ENCODE peak calls at places on chromosomes 11 and 22, in ten cellular contexts. One of them, this sample, is unnamed.

GRCh38 chr11:128260398-128260797 is 327.0 kb downstream of the ETS1 start:
- DNase-seq in endothelial cell of umbilical vein: no peak
- DNase-seq in uterus: no peak
- DNase-seq in A549: no peak
- DNase-seq in right atrium auricular region: no peak
- DNase-seq in mammary epithelial cell: no peak
- DNase-seq in CD4-positive, alpha-beta memory T cell: no peak
- DNase-seq in naive thymus-derived CD4-positive, alpha-beta T cell: no peak
- DNase-seq in keratinocyte: no peak
- DNase-seq in GM23338: no peak
- DNase-seq in this sample: no peak

GRCh38 chr22:36328635-36329216 is 59.0 kb downstream of the MYH9 start:
- DNase-seq in endothelial cell of umbilical vein: peak; percentile 84
- DNase-seq in uterus: peak; percentile 88
- DNase-seq in A549: peak; percentile 14
- DNase-seq in right atrium auricular region: peak; percentile 91
- DNase-seq in mammary epithelial cell: peak; percentile 89
- DNase-seq in CD4-positive, alpha-beta memory T cell: no peak
- DNase-seq in naive thymus-derived CD4-positive, alpha-beta T cell: no peak
- DNase-seq in keratinocyte: peak; percentile 84
- DNase-seq in GM23338: no peak
- DNase-seq in this sample: peak; percentile 83

GRCh38 chr11:118313242-118313641 is 8.7 kb downstream of the CD3E start:
- DNase-seq in endothelial cell of umbilical vein: no peak
- DNase-seq in uterus: no peak
- DNase-seq in A549: no peak
- DNase-seq in right atrium auricular region: no peak
- DNase-seq in mammary epithelial cell: no peak
- DNase-seq in CD4-positive, alpha-beta memory T cell: no peak
- DNase-seq in naive thymus-derived CD4-positive, alpha-beta T cell: no peak
- DNase-seq in keratinocyte: no peak
- DNase-seq in GM23338: no peak
- DNase-seq in this sample: no peak

GRCh38 chr11:45024357-45024756 is 73.7 kb upstream of the TP53I11 start:
- DNase-seq in endothelial cell of umbilical vein: no peak
- DNase-seq in uterus: no peak
- DNase-seq in A549: no peak
- DNase-seq in right atrium auricular region: peak; percentile 40
- DNase-seq in mammary epithelial cell: no peak
- DNase-seq in CD4-positive, alpha-beta memory T cell: no peak
- DNase-seq in naive thymus-derived CD4-positive, alpha-beta T cell: no peak
- DNase-seq in keratinocyte: no peak
- DNase-seq in GM23338: no peak
- DNase-seq in this sample: no peak

GRCh38 chr11:2539761-2540520 is 95.1 kb downstream of the KCNQ1 start:
- DNase-seq in endothelial cell of umbilical vein: no peak
- DNase-seq in uterus: no peak
- DNase-seq in A549: no peak
- DNase-seq in right atrium auricular region: no peak
- DNase-seq in mammary epithelial cell: no peak
- DNase-seq in CD4-positive, alpha-beta memory T cell: no peak
- DNase-seq in naive thymus-derived CD4-positive, alpha-beta T cell: no peak
- DNase-seq in keratinocyte: no peak
- DNase-seq in GM23338: no peak
- DNase-seq in this sample: peak; percentile 13

GRCh38 chr11:130522284-130522961 is 74.0 kb downstream of the ADAMTS15 start:
- DNase-seq in endothelial cell of umbilical vein: peak; percentile 83
- DNase-seq in uterus: peak; percentile 95
- DNase-seq in A549: peak; percentile 79
- DNase-seq in right atrium auricular region: peak; percentile 96
- DNase-seq in mammary epithelial cell: peak; percentile 44
- DNase-seq in CD4-positive, alpha-beta memory T cell: no peak
- DNase-seq in naive thymus-derived CD4-positive, alpha-beta T cell: no peak
- DNase-seq in keratinocyte: peak; percentile 35
- DNase-seq in GM23338: peak; percentile 65
- DNase-seq in this sample: peak; percentile 93

GRCh38 chr11:69949327-69949726 is 128.8 kb upstream of the ANO1 start:
- DNase-seq in endothelial cell of umbilical vein: peak; percentile 68
- DNase-seq in uterus: no peak
- DNase-seq in A549: peak; percentile 97
- DNase-seq in right atrium auricular region: peak; percentile 76
- DNase-seq in mammary epithelial cell: peak; percentile 98
- DNase-seq in CD4-positive, alpha-beta memory T cell: no peak
- DNase-seq in naive thymus-derived CD4-positive, alpha-beta T cell: no peak
- DNase-seq in keratinocyte: peak; percentile 91
- DNase-seq in GM23338: no peak
- DNase-seq in this sample: no peak

GRCh38 chr22:50298937-50299656 is 8.3 kb downstream of the PLXNB2 start:
- DNase-seq in endothelial cell of umbilical vein: no peak
- DNase-seq in uterus: no peak
- DNase-seq in A549: no peak
- DNase-seq in right atrium auricular region: no peak
- DNase-seq in mammary epithelial cell: no peak
- DNase-seq in CD4-positive, alpha-beta memory T cell: no peak
- DNase-seq in naive thymus-derived CD4-positive, alpha-beta T cell: no peak
- DNase-seq in keratinocyte: no peak
- DNase-seq in GM23338: peak; percentile 60
- DNase-seq in this sample: no peak

GRCh38 chr11:17164361-17165246 is 43.2 kb downstream of the PIK3C2A start:
- DNase-seq in endothelial cell of umbilical vein: peak; percentile 31
- DNase-seq in uterus: peak; percentile 40
- DNase-seq in A549: no peak
- DNase-seq in right atrium auricular region: no peak
- DNase-seq in mammary epithelial cell: peak; percentile 3
- DNase-seq in CD4-positive, alpha-beta memory T cell: no peak
- DNase-seq in naive thymus-derived CD4-positive, alpha-beta T cell: no peak
- DNase-seq in keratinocyte: no peak
- DNase-seq in GM23338: no peak
- DNase-seq in this sample: no peak

GRCh38 chr11:119055901-119056300 is 1.1 kb downstream of the HYOU1 start:
- DNase-seq in endothelial cell of umbilical vein: peak; percentile 49
- DNase-seq in uterus: no peak
- DNase-seq in A549: peak; percentile 57
- DNase-seq in right atrium auricular region: no peak
- DNase-seq in mammary epithelial cell: peak; percentile 39
- DNase-seq in CD4-positive, alpha-beta memory T cell: no peak
- DNase-seq in naive thymus-derived CD4-positive, alpha-beta T cell: no peak
- DNase-seq in keratinocyte: no peak
- DNase-seq in GM23338: peak; percentile 22
- DNase-seq in this sample: no peak

GRCh38 chr11:78922886-78923625 is 348.4 kb upstream of the NARS2 start:
- DNase-seq in endothelial cell of umbilical vein: no peak
- DNase-seq in uterus: no peak
- DNase-seq in A549: no peak
- DNase-seq in right atrium auricular region: no peak
- DNase-seq in mammary epithelial cell: no peak
- DNase-seq in CD4-positive, alpha-beta memory T cell: no peak
- DNase-seq in naive thymus-derived CD4-positive, alpha-beta T cell: no peak
- DNase-seq in keratinocyte: no peak
- DNase-seq in GM23338: no peak
- DNase-seq in this sample: no peak

GRCh38 chr11:64248578-64248977 is 1.8 kb upstream of the PPP1R14B start:
- DNase-seq in endothelial cell of umbilical vein: no peak
- DNase-seq in uterus: no peak
- DNase-seq in A549: no peak
- DNase-seq in right atrium auricular region: no peak
- DNase-seq in mammary epithelial cell: no peak
- DNase-seq in CD4-positive, alpha-beta memory T cell: no peak
- DNase-seq in naive thymus-derived CD4-positive, alpha-beta T cell: no peak
- DNase-seq in keratinocyte: no peak
- DNase-seq in GM23338: peak; percentile 68
- DNase-seq in this sample: no peak

GRCh38 chr11:64250875-64251721 is at the start of gene PLCB3:
- DNase-seq in endothelial cell of umbilical vein: peak; percentile 40
- DNase-seq in uterus: no peak
- DNase-seq in A549: no peak
- DNase-seq in right atrium auricular region: no peak
- DNase-seq in mammary epithelial cell: peak; percentile 19
- DNase-seq in CD4-positive, alpha-beta memory T cell: peak; percentile 53
- DNase-seq in naive thymus-derived CD4-positive, alpha-beta T cell: peak; percentile 71
- DNase-seq in keratinocyte: no peak
- DNase-seq in GM23338: peak; percentile 83
- DNase-seq in this sample: peak; percentile 65

GRCh38 chr11:64250406-64250874 is 890 bp upstream of the PLCB3 start:
- DNase-seq in endothelial cell of umbilical vein: no peak
- DNase-seq in uterus: no peak
- DNase-seq in A549: no peak
- DNase-seq in right atrium auricular region: no peak
- DNase-seq in mammary epithelial cell: no peak
- DNase-seq in CD4-positive, alpha-beta memory T cell: no peak
- DNase-seq in naive thymus-derived CD4-positive, alpha-beta T cell: no peak
- DNase-seq in keratinocyte: no peak
- DNase-seq in GM23338: peak; percentile 42
- DNase-seq in this sample: no peak

GRCh38 chr11:64249038-64249437 is 2.3 kb upstream of the PLCB3 start:
- DNase-seq in endothelial cell of umbilical vein: no peak
- DNase-seq in uterus: no peak
- DNase-seq in A549: no peak
- DNase-seq in right atrium auricular region: no peak
- DNase-seq in mammary epithelial cell: no peak
- DNase-seq in CD4-positive, alpha-beta memory T cell: no peak
- DNase-seq in naive thymus-derived CD4-positive, alpha-beta T cell: no peak
- DNase-seq in keratinocyte: no peak
- DNase-seq in GM23338: no peak
- DNase-seq in this sample: no peak

DNA sequence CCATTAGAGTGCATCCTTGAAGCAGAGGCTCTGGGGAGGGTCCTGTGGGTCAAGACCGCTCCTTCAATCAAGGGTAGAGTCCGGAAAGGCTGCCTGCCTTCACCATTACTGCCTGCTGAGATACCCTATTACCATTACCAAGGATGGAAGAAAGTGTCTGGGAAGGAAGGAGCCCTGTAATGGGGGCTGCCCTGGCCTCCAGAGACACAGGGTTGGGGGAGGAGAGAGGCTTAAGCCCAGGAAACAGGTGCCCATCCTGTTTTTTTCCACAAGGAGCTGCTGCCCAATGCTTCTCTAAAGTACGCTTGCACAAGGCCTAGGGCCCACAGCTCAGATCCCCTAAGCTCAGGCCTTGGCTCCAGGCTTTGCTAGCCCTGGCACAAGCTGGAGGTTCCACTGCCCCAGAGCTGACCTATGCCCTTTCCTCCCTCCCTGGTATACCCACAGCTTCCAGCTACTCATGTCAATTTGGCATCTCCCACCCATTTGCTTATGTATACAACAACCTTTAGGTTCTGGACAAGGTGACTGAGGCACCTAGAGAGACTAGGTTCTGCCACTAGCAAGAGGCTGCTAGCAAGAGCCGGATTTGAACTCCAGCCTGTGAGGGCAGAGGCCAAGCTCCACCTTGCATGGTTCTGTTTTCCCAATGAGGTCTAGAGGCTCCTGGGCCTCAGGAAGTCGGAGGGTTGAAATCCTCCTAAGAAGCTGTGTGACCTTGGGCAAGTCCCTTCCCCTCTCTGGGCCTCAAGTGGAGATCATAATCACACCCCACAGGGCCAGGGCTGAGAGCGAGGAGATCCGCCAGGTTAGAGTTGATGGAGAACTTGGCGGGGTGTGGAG is 1.5 kb upstream of the PLCB3 start:
- DNase-seq in endothelial cell of umbilical vein: no peak
- DNase-seq in uterus: no peak
- DNase-seq in A549: no peak
- DNase-seq in right atrium auricular region: no peak
- DNase-seq in mammary epithelial cell: no peak
- DNase-seq in CD4-positive, alpha-beta memory T cell: no peak
- DNase-seq in naive thymus-derived CD4-positive, alpha-beta T cell: no peak
- DNase-seq in keratinocyte: no peak
- DNase-seq in GM23338: peak; percentile 78
- DNase-seq in this sample: no peak
- H3K4me1 ChIP-seq in endothelial cell of umbilical vein: peaks cover 33% of the 10 kb centered on the region
- H3K4me1 ChIP-seq in uterus: no peaks in the 10 kb centered on the region
- H3K4me1 ChIP-seq in A549: peaks cover 32% of the 10 kb centered on the region
- H3K4me1 ChIP-seq in right atrium auricular region: peaks cover 59% of the 10 kb centered on the region
- H3K4me1 ChIP-seq in mammary epithelial cell: peaks cover 32% of the 10 kb centered on the region
- H3K4me1 ChIP-seq in CD4-positive, alpha-beta memory T cell: peaks cover 54% of the 10 kb centered on the region
- H3K4me1 ChIP-seq in naive thymus-derived CD4-positive, alpha-beta T cell: peaks cover 25% of the 10 kb centered on the region
- H3K4me1 ChIP-seq in keratinocyte: peaks cover 26% of the 10 kb centered on the region
- H3K4me1 ChIP-seq in GM23338: peaks cover 32% of the 10 kb centered on the region
- H3K4me1 ChIP-seq in this sample: peaks cover 20% of the 10 kb centered on the region

GRCh38 chr22:26650722-26651421 is 6.5 kb upstream of the MIAT start:
- DNase-seq in endothelial cell of umbilical vein: no peak
- DNase-seq in uterus: no peak
- DNase-seq in A549: no peak
- DNase-seq in right atrium auricular region: no peak
- DNase-seq in mammary epithelial cell: no peak
- DNase-seq in CD4-positive, alpha-beta memory T cell: no peak
- DNase-seq in naive thymus-derived CD4-positive, alpha-beta T cell: no peak
- DNase-seq in keratinocyte: no peak
- DNase-seq in GM23338: no peak
- DNase-seq in this sample: no peak
- H3K27ac ChIP-seq in endothelial cell of umbilical vein: no peak overlapping the region
- H3K27ac ChIP-seq in uterus: no peak overlapping the region
- H3K27ac ChIP-seq in A549: no peak overlapping the region
- H3K27ac ChIP-seq in right atrium auricular region: no peak overlapping the region
- H3K27ac ChIP-seq in mammary epithelial cell: no peak overlapping the region
- H3K27ac ChIP-seq in CD4-positive, alpha-beta memory T cell: no peak overlapping the region
- H3K27ac ChIP-seq in naive thymus-derived CD4-positive, alpha-beta T cell: no peak overlapping the region
- H3K27ac ChIP-seq in keratinocyte: no peak overlapping the region
- H3K27ac ChIP-seq in GM23338: no peak overlapping the region
- H3K27ac ChIP-seq in this sample: no peak overlapping the region

GRCh38 chr22:39534591-39535301 is 2.2 kb upstream of the RPS19BP1 start:
- DNase-seq in endothelial cell of umbilical vein: peak; percentile 61
- DNase-seq in uterus: peak; percentile 84
- DNase-seq in A549: peak; percentile 52
- DNase-seq in right atrium auricular region: peak; percentile 84
- DNase-seq in mammary epithelial cell: peak; percentile 45
- DNase-seq in CD4-positive, alpha-beta memory T cell: peak; percentile 77
- DNase-seq in naive thymus-derived CD4-positive, alpha-beta T cell: peak; percentile 73
- DNase-seq in keratinocyte: no peak
- DNase-seq in GM23338: peak; percentile 95
- DNase-seq in this sample: peak; percentile 84
- H3K4me3 ChIP-seq in endothelial cell of umbilical vein: no peak overlapping the region
- H3K4me3 ChIP-seq in uterus: no peak overlapping the region
- H3K4me3 ChIP-seq in A549: no peak overlapping the region
- H3K4me3 ChIP-seq in right atrium auricular region: no peak overlapping the region
- H3K4me3 ChIP-seq in mammary epithelial cell: no peak overlapping the region
- H3K4me3 ChIP-seq in CD4-positive, alpha-beta memory T cell: peak overlapping the region; percentile 24
- H3K4me3 ChIP-seq in naive thymus-derived CD4-positive, alpha-beta T cell: no peak overlapping the region
- H3K4me3 ChIP-seq in keratinocyte: no peak overlapping the region
- H3K4me3 ChIP-seq in GM23338: peak overlapping the region; percentile 53
- H3K4me3 ChIP-seq in this sample: no peak overlapping the region

DNA sequence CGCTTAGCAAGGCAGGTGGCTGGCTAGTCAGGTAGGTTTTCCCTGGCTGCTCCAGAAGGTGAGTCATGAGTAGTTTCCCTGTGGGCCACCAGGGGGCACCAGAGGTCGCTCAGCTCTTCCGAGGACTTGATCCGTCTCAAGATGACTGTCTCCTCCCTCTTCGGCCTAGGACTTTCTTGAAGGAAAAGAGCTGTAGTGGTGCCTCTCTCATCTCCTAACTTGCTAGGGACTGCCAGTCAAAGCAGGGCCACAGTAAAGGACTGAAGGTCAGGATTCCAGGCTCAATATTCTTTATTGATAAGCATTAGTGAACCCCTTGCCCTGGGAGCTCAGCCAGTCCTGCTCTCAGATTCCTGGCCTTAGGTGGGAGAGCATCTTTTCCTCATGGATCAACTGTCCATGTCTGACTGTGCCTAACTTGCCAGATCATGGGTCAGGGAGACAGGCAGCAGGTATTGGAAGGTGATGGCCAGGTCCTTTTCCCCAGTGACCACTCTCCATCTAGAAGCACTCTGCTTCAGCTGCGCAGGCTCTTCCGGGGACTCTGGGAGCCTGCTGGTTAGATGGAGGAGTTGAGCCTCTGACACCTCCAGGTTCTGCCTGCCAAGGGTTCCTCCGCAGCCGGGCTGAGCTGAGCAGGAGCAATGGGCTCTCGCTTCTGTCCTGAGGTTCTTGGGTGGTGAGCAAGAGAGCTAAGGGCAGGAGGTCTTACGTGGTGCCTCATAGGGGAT is 1.9 kb downstream of the POLD4 start:
- DNase-seq in endothelial cell of umbilical vein: peak; percentile 78
- DNase-seq in uterus: peak; percentile 71
- DNase-seq in A549: peak; percentile 86
- DNase-seq in right atrium auricular region: no peak
- DNase-seq in mammary epithelial cell: peak; percentile 77
- DNase-seq in CD4-positive, alpha-beta memory T cell: peak; percentile 69
- DNase-seq in naive thymus-derived CD4-positive, alpha-beta T cell: peak; percentile 51
- DNase-seq in keratinocyte: no peak
- DNase-seq in GM23338: peak; percentile 90
- DNase-seq in this sample: no peak
- H3K4me1 ChIP-seq in endothelial cell of umbilical vein: peaks cover 41% of the 10 kb centered on the region
- H3K4me1 ChIP-seq in uterus: peaks cover 29% of the 10 kb centered on the region
- H3K4me1 ChIP-seq in A549: peaks cover 87% of the 10 kb centered on the region
- H3K4me1 ChIP-seq in right atrium auricular region: peaks cover 68% of the 10 kb centered on the region
- H3K4me1 ChIP-seq in mammary epithelial cell: peaks cover 45% of the 10 kb centered on the region
- H3K4me1 ChIP-seq in CD4-positive, alpha-beta memory T cell: peaks cover 44% of the 10 kb centered on the region
- H3K4me1 ChIP-seq in naive thymus-derived CD4-positive, alpha-beta T cell: peaks cover 32% of the 10 kb centered on the region
- H3K4me1 ChIP-seq in keratinocyte: peaks cover 46% of the 10 kb centered on the region
- H3K4me1 ChIP-seq in GM23338: peaks cover 9% of the 10 kb centered on the region
- H3K4me1 ChIP-seq in this sample: peaks cover 63% of the 10 kb centered on the region